ENCODE peak calls at places on chromosomes 12 and 14, in four cellular contexts. G is gastrocnemius medialis; J is RWPE1; U is stimulated activated CD4-positive, alpha-beta T cell treated with anti-CD3 and anti-CD28 coated beads, TNF-alpha, amount 100 ng/mL, for 24 hours. W is an unnamed sample.

GRCh38 chr12:64618953-64619590 is 8.8 kb downstream of the RASSF3 start:
- DNase-seq in G (no peak), J (no peak), U (no peak), W (peak)

GRCh38 chr14:32620303-32620702 is 291.2 kb downstream of the AKAP6 start:
- DNase-seq in G (no peak), J (no peak), U (no peak), W (no peak)

GRCh38 chr12:43988838-43989560 is 153.1 kb downstream of the TMEM117 start:
- DNase-seq in G (no peak), J (peak), U (no peak), W (peak)

GRCh38 chr12:78778339-78778738 is 86.2 kb upstream of the SYT1 start:
- DNase-seq in G (no peak), J (no peak), U (no peak), W (peak)

GRCh38 chr12:53381739-53382630 is 2.0 kb downstream of the SP1 start:
- DNase-seq in G (peak), J (peak), U (no peak), W (peak)

GRCh38 chr12:2061402-2061801 is 8.6 kb downstream of the CACNA1C start:
- DNase-seq in G (no peak), J (no peak), U (no peak), W (no peak)

GRCh38 chr14:81765654-81766275 is 232.1 kb upstream of the SEL1L start:
- DNase-seq in G (no peak), J (no peak), U (no peak), W (no peak)

GRCh38 chr12:87430444-87430843 is 598.8 kb downstream of the C12orf50 start:
- DNase-seq in G (no peak), J (no peak), U (no peak), W (peak)

GRCh38 chr12:49325606-49326005 is 2.6 kb downstream of the TROAP start:
- DNase-seq in G (no peak), J (no peak), U (no peak), W (no peak)

W was measured in MCF 10A.